ENCODE peak calls at places on chromosomes 11 and 22, in four cellular contexts. J is endodermal cell, D is transverse colon, C is PC-3. O is an unnamed sample. For H3K36me3 and H3K27me3, the result is how much of the 10 kb centered on the place peaks cover.

GRCh38 chr11:19769820-19770219 is 57.2 kb downstream of the NAV2 start:
- DNase-seq in D (no peak), J (no peak), C (peak), O (peak)

GRCh38 chr11:110172666-110173065 is 79.5 kb downstream of the ZC3H12C start:
- DNase-seq in D (no peak), J (no peak), C (no peak), O (no peak)

GRCh38 chr11:61587541-61587941 is 6.7 kb upstream of the SYT7 start:
- DNase-seq in J (peak), C (peak), D (peak), O (peak)

GRCh38 chr22:42803454-42803853 is 53.6 kb downstream of the ARFGAP3 start:
- DNase-seq in C (no peak), J (no peak), D (no peak), O (no peak)

GRCh38 chr11:34585304-34585869 is 35.5 kb upstream of the EHF start:
- DNase-seq in J (no peak), C (no peak), D (no peak), O (no peak)

GRCh38 chr22:32475428-32476010 is 908 bp downstream of the FBXO7 start:
- DNase-seq in C (peak), J (peak), D (peak), O (peak)

GRCh38 chr11:35061516-35062440 is 77.2 kb upstream of the CD44 start:
- DNase-seq in J (no peak), D (no peak), C (peak), O (no peak)

GRCh38 chr11:12841946-12842630 is 167.0 kb upstream of the RASSF10 start:
- DNase-seq in C (peak), J (no peak), D (no peak), O (peak)

GRCh38 chr11:68825603-68826002 is 16.1 kb downstream of the CPT1A start:
- DNase-seq in D (peak), J (peak), C (peak), O (no peak)

DNA sequence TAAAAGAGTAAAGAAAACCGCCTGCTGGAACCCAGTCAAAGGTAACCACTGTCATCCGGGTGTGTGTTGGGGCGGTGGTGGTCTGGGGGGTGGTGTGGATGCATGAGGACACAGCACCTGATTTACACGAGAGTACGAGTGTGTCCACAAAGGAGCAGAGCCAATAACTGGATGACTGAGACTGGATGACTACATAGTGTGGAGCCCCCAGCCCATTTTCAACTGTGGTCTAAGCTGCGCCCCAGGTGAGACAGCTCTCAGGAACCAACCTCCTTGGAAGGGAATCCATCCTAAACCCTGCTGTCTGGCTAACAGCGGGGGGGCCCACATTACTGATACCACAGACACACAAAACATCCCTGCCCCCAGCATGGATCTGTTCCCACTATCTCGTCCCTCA is 5.6 kb downstream of the CELSR1 start:
- DNase-seq in C (peak), J (peak), D (no peak), O (no peak)
- H3K4me3 ChIP-seq in C (peak), J (peak), D (no peak), O (no peak)

DNA sequence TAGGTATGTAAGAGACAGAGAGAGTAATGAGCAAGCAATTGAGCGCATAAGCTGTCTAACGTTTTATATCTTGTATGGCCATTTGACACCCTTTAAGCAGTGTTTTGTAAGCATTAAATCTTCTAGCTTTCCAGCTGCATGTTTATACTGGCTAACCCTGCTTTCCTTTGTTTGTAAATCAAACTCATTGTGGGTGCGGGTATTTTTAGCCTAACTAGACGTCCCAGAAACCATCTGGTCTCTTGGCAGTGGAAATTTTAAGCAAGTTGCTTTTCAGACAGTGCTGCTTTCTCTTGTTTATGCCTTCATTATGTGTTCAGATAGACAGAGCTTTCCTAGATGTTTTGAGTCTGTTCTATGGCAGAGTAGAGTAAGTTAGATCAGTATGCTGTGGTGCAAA is 73.5 kb downstream of the RNF169 start:
- DNase-seq in J (no peak), D (no peak), C (no peak), O (no peak)
- H3K36me3 ChIP-seq in J (half or more), D (under half), C (half or more), O (half or more)

GRCh38 chr22:23408321-23408720 is 171.8 kb downstream of the IGLL1 start:
- DNase-seq in C (peak), D (no peak), J (no peak), O (no peak)
- H3K27me3 ChIP-seq in C (under half), D (under half), J (under half), O (under half)

GRCh38 chr11:47449541-47449940 is 605 bp upstream of the RAPSN start:
- DNase-seq in C (no peak), J (no peak), D (no peak), O (no peak)
- H3K4me3 ChIP-seq in C (no peak), J (no peak), D (no peak), O (no peak)

DNA sequence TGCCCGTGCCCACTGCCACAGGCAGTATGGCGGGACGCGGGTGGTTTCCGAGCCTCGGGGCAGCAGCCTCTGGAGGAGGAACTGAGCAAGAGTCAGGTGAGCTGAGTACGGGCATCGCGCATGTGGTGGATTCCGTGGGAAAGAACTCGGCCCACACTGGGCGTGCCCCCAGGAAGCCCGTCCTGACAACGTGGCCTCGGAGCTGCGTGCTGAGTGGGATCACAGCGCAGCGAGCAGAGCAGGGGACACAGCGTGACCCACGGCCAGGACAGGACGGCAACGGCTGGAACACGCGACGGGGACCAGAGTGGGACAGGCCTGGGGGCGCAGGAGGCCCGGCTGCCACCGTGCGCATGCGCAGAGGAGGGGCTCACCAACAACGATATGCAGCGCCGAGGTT is 36.8 kb downstream of the CERK start:
- DNase-seq in D (no peak), C (no peak), J (no peak), O (no peak)
- H3K36me3 ChIP-seq in D (under half), C (under half), J (under half), O (under half)

GRCh38 chr11:78768947-78769346 is 194.3 kb upstream of the NARS2 start:
- DNase-seq in C (no peak), J (no peak), D (no peak), O (no peak)

GRCh38 chr11:78773503-78773902 is 198.8 kb upstream of the NARS2 start:
- DNase-seq in J (no peak), D (no peak), C (no peak), O (no peak)

GRCh38 chr11:78768345-78768744 is 193.7 kb upstream of the NARS2 start:
- DNase-seq in D (no peak), J (no peak), C (no peak), O (no peak)

GRCh38 chr11:78773077-78773476 is 198.4 kb upstream of the NARS2 start:
- DNase-seq in J (no peak), D (no peak), C (no peak), O (no peak)

DNA sequence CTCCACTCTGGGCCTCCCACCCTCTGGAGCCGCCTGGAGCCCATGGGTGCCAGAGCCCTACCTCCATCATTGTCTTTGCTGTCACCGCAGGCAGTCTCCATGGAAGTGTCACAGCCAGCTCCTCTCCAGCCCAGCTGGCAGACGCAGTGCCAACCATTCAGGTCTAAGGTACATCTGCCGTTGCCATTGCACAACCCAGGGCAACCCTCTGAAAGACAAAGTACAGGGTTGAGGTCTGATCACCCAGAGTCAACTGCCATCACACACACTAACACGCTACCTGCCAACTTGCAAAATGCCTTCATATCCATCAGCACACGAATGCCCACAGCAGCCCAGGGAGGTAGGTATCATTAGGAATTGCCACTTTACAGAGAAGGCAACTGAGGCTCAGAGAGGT is 196.3 kb upstream of the NARS2 start:
- DNase-seq in J (no peak), C (no peak), D (no peak), O (no peak)
- H3K27me3 ChIP-seq in J (under half), C (under half), D (under half), O (under half)

GRCh38 chr22:36776722-36777121 is 803 bp upstream of the IFT27 start:
- DNase-seq in D (no peak), J (no peak), C (no peak), O (no peak)
- H3K4me3 ChIP-seq in D (peak), J (peak), C (peak), O (peak)